ENCODE peak calls at places on chromosomes 5 and 9, in ten cellular contexts. One of them, this sample, is unnamed.
A peak's percentile ranks its signal among the peaks of the same experiment; 100 is the strongest.

GRCh38 chr5:14659821-14660607 is 4.5 kb upstream of the OTULIN start:
- DNase-seq in sigmoid colon: no peak
- DNase-seq in uterus: no peak
- DNase-seq in stomach: no peak
- DNase-seq in heart left ventricle: no peak
- DNase-seq in H1: no peak
- DNase-seq in ovary: no peak
- DNase-seq in tibial nerve: no peak
- DNase-seq in spleen: no peak
- DNase-seq in Peyer's patch: no peak
- DNase-seq in this sample: no peak

GRCh38 chr5:61330879-61331406 is 1.1 kb upstream of the ZSWIM6 start:
- DNase-seq in ovary: peak; percentile 77
- DNase-seq in uterus: peak; percentile 59
- DNase-seq in Peyer's patch: peak; percentile 92
- DNase-seq in sigmoid colon: peak; percentile 87
- DNase-seq in H1: no peak
- DNase-seq in spleen: peak; percentile 96
- DNase-seq in heart left ventricle: peak; percentile 84
- DNase-seq in tibial nerve: no peak
- DNase-seq in stomach: peak; percentile 91
- DNase-seq in this sample: peak; percentile 29

GRCh38 chr5:68459093-68459492 is 243.5 kb downstream of the PIK3R1 start:
- DNase-seq in H1: no peak
- DNase-seq in uterus: no peak
- DNase-seq in stomach: no peak
- DNase-seq in Peyer's patch: no peak
- DNase-seq in sigmoid colon: no peak
- DNase-seq in ovary: no peak
- DNase-seq in heart left ventricle: no peak
- DNase-seq in spleen: no peak
- DNase-seq in tibial nerve: no peak
- DNase-seq in this sample: no peak

GRCh38 chr5:69170969-69171368 is 4.0 kb downstream of the CCNB1 start:
- DNase-seq in sigmoid colon: no peak
- DNase-seq in H1: no peak
- DNase-seq in spleen: no peak
- DNase-seq in Peyer's patch: no peak
- DNase-seq in ovary: no peak
- DNase-seq in uterus: no peak
- DNase-seq in stomach: no peak
- DNase-seq in heart left ventricle: no peak
- DNase-seq in tibial nerve: no peak
- DNase-seq in this sample: no peak

GRCh38 chr5:132411382-132411925 is 41.9 kb downstream of the SLC22A5 start:
- DNase-seq in Peyer's patch: peak; percentile 74
- DNase-seq in stomach: peak; percentile 47
- DNase-seq in spleen: peak; percentile 82
- DNase-seq in H1: no peak
- DNase-seq in tibial nerve: peak; percentile 31
- DNase-seq in ovary: peak; percentile 54
- DNase-seq in sigmoid colon: no peak
- DNase-seq in uterus: no peak
- DNase-seq in heart left ventricle: peak; percentile 34
- DNase-seq in this sample: no peak

GRCh38 chr5:38249286-38249685 is 9.1 kb upstream of the EGFLAM start:
- DNase-seq in sigmoid colon: no peak
- DNase-seq in uterus: no peak
- DNase-seq in ovary: no peak
- DNase-seq in spleen: no peak
- DNase-seq in heart left ventricle: no peak
- DNase-seq in tibial nerve: no peak
- DNase-seq in Peyer's patch: no peak
- DNase-seq in stomach: no peak
- DNase-seq in H1: no peak
- DNase-seq in this sample: no peak

GRCh38 chr9:19493845-19494244 is 85.0 kb downstream of the ACER2 start:
- DNase-seq in sigmoid colon: no peak
- DNase-seq in tibial nerve: no peak
- DNase-seq in stomach: no peak
- DNase-seq in ovary: no peak
- DNase-seq in spleen: no peak
- DNase-seq in uterus: no peak
- DNase-seq in Peyer's patch: no peak
- DNase-seq in heart left ventricle: no peak
- DNase-seq in H1: no peak
- DNase-seq in this sample: no peak

GRCh38 chr5:59276277-59276647 is 617.3 kb downstream of the PDE4D start:
- DNase-seq in H1: no peak
- DNase-seq in Peyer's patch: no peak
- DNase-seq in ovary: no peak
- DNase-seq in heart left ventricle: no peak
- DNase-seq in stomach: no peak
- DNase-seq in tibial nerve: no peak
- DNase-seq in spleen: no peak
- DNase-seq in uterus: no peak
- DNase-seq in sigmoid colon: no peak
- DNase-seq in this sample: no peak

GRCh38 chr9:107274096-107274495 is 9.0 kb upstream of the RAD23B start:
- DNase-seq in uterus: no peak
- DNase-seq in sigmoid colon: no peak
- DNase-seq in ovary: no peak
- DNase-seq in stomach: no peak
- DNase-seq in heart left ventricle: no peak
- DNase-seq in tibial nerve: no peak
- DNase-seq in Peyer's patch: no peak
- DNase-seq in H1: no peak
- DNase-seq in spleen: no peak
- DNase-seq in this sample: no peak

GRCh38 chr5:173498871-173499470 is 117.5 kb downstream of the BOD1 start:
- DNase-seq in ovary: peak; percentile 25
- DNase-seq in uterus: no peak
- DNase-seq in stomach: no peak
- DNase-seq in spleen: no peak
- DNase-seq in tibial nerve: no peak
- DNase-seq in Peyer's patch: no peak
- DNase-seq in H1: no peak
- DNase-seq in sigmoid colon: no peak
- DNase-seq in heart left ventricle: no peak
- DNase-seq in this sample: no peak

DNA sequence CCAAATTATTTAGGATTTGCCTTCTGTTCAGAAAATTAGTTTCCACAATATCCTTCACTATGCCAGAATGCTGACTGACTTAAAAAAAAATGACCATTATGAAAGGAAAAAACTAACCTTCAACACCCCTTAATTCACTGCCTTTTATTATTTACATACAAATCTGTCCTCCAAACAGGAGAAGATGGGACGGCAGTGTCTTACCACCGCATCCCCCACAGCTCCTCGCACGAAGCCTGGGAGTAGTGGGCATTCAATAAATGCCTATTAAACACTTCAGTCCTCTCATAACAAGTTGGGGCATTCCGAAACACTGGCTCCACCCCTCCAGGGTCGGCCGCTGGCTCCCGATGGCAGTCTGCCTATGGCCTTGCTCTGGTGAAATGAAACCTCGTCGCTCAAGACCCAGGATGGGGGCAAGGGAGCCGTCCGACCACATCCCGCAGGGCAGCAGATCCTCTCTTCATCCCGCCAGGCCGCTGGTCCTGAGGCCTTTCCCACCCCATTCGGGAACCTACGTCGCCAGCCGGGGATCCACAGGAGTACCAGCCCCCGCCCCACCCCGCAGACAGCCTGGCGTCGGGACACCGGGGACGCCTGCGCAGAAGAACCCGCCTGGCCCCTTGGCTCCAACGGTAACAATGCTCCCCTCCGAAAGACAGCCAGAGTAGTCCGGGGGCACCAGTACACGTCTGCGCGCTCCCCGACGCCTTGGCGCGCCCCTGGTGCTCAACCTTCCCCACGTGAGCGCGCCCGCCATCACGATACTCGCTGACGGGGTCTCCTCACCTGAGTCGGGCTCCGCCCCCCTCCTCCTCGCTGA is 613 bp downstream of the ZBTB5 start:
- DNase-seq in tibial nerve: peak; percentile 63
- DNase-seq in spleen: peak; percentile 96
- DNase-seq in sigmoid colon: peak; percentile 91
- DNase-seq in Peyer's patch: peak; percentile 87
- DNase-seq in ovary: no peak
- DNase-seq in heart left ventricle: peak; percentile 84
- DNase-seq in stomach: peak; percentile 72
- DNase-seq in H1: no peak
- DNase-seq in uterus: peak; percentile 71
- DNase-seq in this sample: peak; percentile 36
- TF ChIP-seq POLR2A in tibial nerve: peak; percentile 17
- TF ChIP-seq POLR2A in spleen: peak; percentile 8
- TF ChIP-seq POLR2A in sigmoid colon: no peak
- TF ChIP-seq POLR2A in Peyer's patch: peak; percentile 10
- TF ChIP-seq POLR2A in ovary: no peak
- TF ChIP-seq POLR2A in heart left ventricle: no peak
- TF ChIP-seq POLR2A in stomach: peak; percentile 16
- TF ChIP-seq POLR2A in H1: peak; percentile 59
- TF ChIP-seq POLR2A in uterus: peak; percentile 40
- TF ChIP-seq POLR2A in this sample: peak; percentile 38

GRCh38 chr5:87827561-87827960 is 414.8 kb upstream of the CCNH start:
- DNase-seq in uterus: no peak
- DNase-seq in tibial nerve: no peak
- DNase-seq in Peyer's patch: no peak
- DNase-seq in spleen: no peak
- DNase-seq in heart left ventricle: no peak
- DNase-seq in H1: no peak
- DNase-seq in ovary: no peak
- DNase-seq in sigmoid colon: no peak
- DNase-seq in stomach: no peak
- DNase-seq in this sample: no peak

GRCh38 chr5:87831499-87831898 is 418.8 kb upstream of the CCNH start:
- DNase-seq in Peyer's patch: no peak
- DNase-seq in sigmoid colon: no peak
- DNase-seq in heart left ventricle: no peak
- DNase-seq in tibial nerve: no peak
- DNase-seq in H1: no peak
- DNase-seq in stomach: no peak
- DNase-seq in ovary: no peak
- DNase-seq in spleen: no peak
- DNase-seq in uterus: no peak
- DNase-seq in this sample: no peak

GRCh38 chr5:87828545-87829213 is 415.9 kb upstream of the CCNH start:
- DNase-seq in ovary: no peak
- DNase-seq in tibial nerve: no peak
- DNase-seq in H1: no peak
- DNase-seq in stomach: no peak
- DNase-seq in Peyer's patch: no peak
- DNase-seq in heart left ventricle: no peak
- DNase-seq in sigmoid colon: no peak
- DNase-seq in spleen: no peak
- DNase-seq in uterus: no peak
- DNase-seq in this sample: no peak

GRCh38 chr5:87826507-87826906 is 413.8 kb upstream of the CCNH start:
- DNase-seq in sigmoid colon: no peak
- DNase-seq in H1: no peak
- DNase-seq in ovary: no peak
- DNase-seq in uterus: no peak
- DNase-seq in spleen: no peak
- DNase-seq in stomach: no peak
- DNase-seq in Peyer's patch: no peak
- DNase-seq in heart left ventricle: no peak
- DNase-seq in tibial nerve: no peak
- DNase-seq in this sample: no peak

GRCh38 chr5:87829214-87829551 is 416.5 kb upstream of the CCNH start:
- DNase-seq in heart left ventricle: peak; percentile 68
- DNase-seq in spleen: no peak
- DNase-seq in H1: no peak
- DNase-seq in stomach: peak; percentile 29
- DNase-seq in Peyer's patch: no peak
- DNase-seq in tibial nerve: peak; percentile 86
- DNase-seq in uterus: peak; percentile 70
- DNase-seq in sigmoid colon: peak; percentile 83
- DNase-seq in ovary: peak; percentile 46
- DNase-seq in this sample: no peak
- H3K27me3 ChIP-seq in heart left ventricle: no peaks in the 10 kb centered on the region
- H3K27me3 ChIP-seq in spleen: no peaks in the 10 kb centered on the region
- H3K27me3 ChIP-seq in H1: no peaks in the 10 kb centered on the region
- H3K27me3 ChIP-seq in stomach: no peaks in the 10 kb centered on the region
- H3K27me3 ChIP-seq in Peyer's patch: no peaks in the 10 kb centered on the region
- H3K27me3 ChIP-seq in tibial nerve: no peaks in the 10 kb centered on the region
- H3K27me3 ChIP-seq in uterus: no peaks in the 10 kb centered on the region
- H3K27me3 ChIP-seq in sigmoid colon: no peaks in the 10 kb centered on the region
- H3K27me3 ChIP-seq in ovary: no peaks in the 10 kb centered on the region
- H3K27me3 ChIP-seq in this sample: no peaks in the 10 kb centered on the region

GRCh38 chr9:33817327-33818166 is 587 bp downstream of the UBE2R2 start:
- DNase-seq in sigmoid colon: peak; percentile 83
- DNase-seq in ovary: peak; percentile 61
- DNase-seq in Peyer's patch: peak; percentile 75
- DNase-seq in spleen: peak; percentile 90
- DNase-seq in tibial nerve: peak; percentile 25
- DNase-seq in heart left ventricle: peak; percentile 67
- DNase-seq in stomach: peak; percentile 49
- DNase-seq in uterus: peak; percentile 58
- DNase-seq in H1: peak; percentile 25
- DNase-seq in this sample: no peak
- TF ChIP-seq POLR2A in sigmoid colon: no peak
- TF ChIP-seq POLR2A in ovary: peak; percentile 34
- TF ChIP-seq POLR2A in Peyer's patch: no peak
- TF ChIP-seq POLR2A in spleen: no peak
- TF ChIP-seq POLR2A in tibial nerve: no peak
- TF ChIP-seq POLR2A in heart left ventricle: no peak
- TF ChIP-seq POLR2A in stomach: no peak
- TF ChIP-seq POLR2A in uterus: no peak
- TF ChIP-seq POLR2A in H1: peak; percentile 83
- TF ChIP-seq POLR2A in this sample: no peak

GRCh38 chr5:174558190-174558589 is 166.2 kb upstream of the MSX2 start:
- DNase-seq in uterus: no peak
- DNase-seq in ovary: no peak
- DNase-seq in tibial nerve: no peak
- DNase-seq in sigmoid colon: no peak
- DNase-seq in spleen: no peak
- DNase-seq in H1: no peak
- DNase-seq in heart left ventricle: no peak
- DNase-seq in Peyer's patch: no peak
- DNase-seq in stomach: no peak
- DNase-seq in this sample: no peak

GRCh38 chr5:174556756-174557155 is 167.6 kb upstream of the MSX2 start:
- DNase-seq in uterus: no peak
- DNase-seq in sigmoid colon: no peak
- DNase-seq in tibial nerve: no peak
- DNase-seq in Peyer's patch: no peak
- DNase-seq in H1: no peak
- DNase-seq in stomach: no peak
- DNase-seq in heart left ventricle: no peak
- DNase-seq in ovary: no peak
- DNase-seq in spleen: no peak
- DNase-seq in this sample: no peak

GRCh38 chr5:174560861-174561260 is 163.5 kb upstream of the MSX2 start:
- DNase-seq in sigmoid colon: no peak
- DNase-seq in tibial nerve: no peak
- DNase-seq in stomach: no peak
- DNase-seq in uterus: no peak
- DNase-seq in ovary: no peak
- DNase-seq in heart left ventricle: no peak
- DNase-seq in spleen: no peak
- DNase-seq in H1: no peak
- DNase-seq in Peyer's patch: no peak
- DNase-seq in this sample: no peak

GRCh38 chr5:174559141-174559540 is 165.2 kb upstream of the MSX2 start:
- DNase-seq in uterus: no peak
- DNase-seq in tibial nerve: no peak
- DNase-seq in H1: no peak
- DNase-seq in sigmoid colon: no peak
- DNase-seq in heart left ventricle: no peak
- DNase-seq in ovary: no peak
- DNase-seq in spleen: no peak
- DNase-seq in stomach: no peak
- DNase-seq in Peyer's patch: no peak
- DNase-seq in this sample: no peak

GRCh38 chr5:174559566-174560090 is 164.8 kb upstream of the MSX2 start:
- DNase-seq in spleen: no peak
- DNase-seq in stomach: no peak
- DNase-seq in heart left ventricle: no peak
- DNase-seq in ovary: no peak
- DNase-seq in tibial nerve: no peak
- DNase-seq in uterus: no peak
- DNase-seq in H1: no peak
- DNase-seq in sigmoid colon: no peak
- DNase-seq in Peyer's patch: no peak
- DNase-seq in this sample: no peak
- H3K27me3 ChIP-seq in spleen: no peaks in the 10 kb centered on the region
- H3K27me3 ChIP-seq in stomach: no peaks in the 10 kb centered on the region
- H3K27me3 ChIP-seq in heart left ventricle: no peaks in the 10 kb centered on the region
- H3K27me3 ChIP-seq in ovary: no peaks in the 10 kb centered on the region
- H3K27me3 ChIP-seq in tibial nerve: no peaks in the 10 kb centered on the region
- H3K27me3 ChIP-seq in uterus: no peaks in the 10 kb centered on the region
- H3K27me3 ChIP-seq in H1: no peaks in the 10 kb centered on the region
- H3K27me3 ChIP-seq in sigmoid colon: peaks cover 6% of the 10 kb centered on the region
- H3K27me3 ChIP-seq in Peyer's patch: no peaks in the 10 kb centered on the region
- H3K27me3 ChIP-seq in this sample: no peaks in the 10 kb centered on the region